ENCODE peak calls at places on chromosomes 11 and 22, in nine cellular contexts. R is A549; Q is NCI-H69; V is posterior cingulate gyrus; Z is germinal center; I is left ventricle myocardium superior; B is activated CD4-positive, alpha-beta memory T cell treated with anti-CD3 and anti-CD28 coated beads for 36 hours; U is neuronal stem cell; T is hypothalamus. J is an unnamed sample.

GRCh38 chr11:126132319-126132718 is 69.7 kb upstream of the CDON start:
- DNase-seq in I (peak), B (no peak), V (no peak), R (peak), U (no peak), T (no peak), Z (no peak), Q (peak), J (no peak)

GRCh38 chr11:119727523-119728081 is 1.4 kb downstream of the NECTIN1 start:
- DNase-seq in R (no peak), Q (peak), Z (peak), T (no peak), B (peak), I (peak), V (no peak), U (peak), J (peak)

GRCh38 chr11:59754494-59754858 is 700 bp upstream of the STX3 start:
- DNase-seq in I (peak), Q (peak), Z (peak), V (no peak), T (no peak), B (peak), U (no peak), R (peak), J (peak)

GRCh38 chr11:22875869-22876473 is 15.7 kb upstream of the CCDC179 start:
- DNase-seq in B (peak), U (peak), V (no peak), I (peak), T (no peak), Q (peak), R (peak), Z (peak), J (peak)

GRCh38 chr11:2702771-2703486 is 3.1 kb upstream of the KCNQ1OT1 start:
- DNase-seq in B (no peak), T (no peak), Q (no peak), I (peak), Z (no peak), V (no peak), R (no peak), U (no peak), J (no peak)

GRCh38 chr22:33756508-33756949 is 163.7 kb downstream of the LARGE1 start:
- DNase-seq in V (no peak), T (no peak), R (no peak), I (no peak), B (no peak), U (no peak), Z (no peak), Q (no peak), J (no peak)

GRCh38 chr22:49147171-49147570 is 680.5 kb downstream of the BRD1 start:
- DNase-seq in U (no peak), Z (no peak), Q (no peak), T (no peak), V (no peak), I (no peak), B (no peak), R (no peak), J (no peak)

GRCh38 chr22:24225951-24226350 is 18.9 kb downstream of the GGT5 start:
- DNase-seq in B (no peak), V (no peak), T (no peak), R (no peak), U (no peak), Q (no peak), Z (no peak), I (no peak), J (no peak)

GRCh38 chr11:120867024-120867423 is 156.9 kb upstream of the TBCEL start:
- DNase-seq in V (no peak), T (no peak), R (no peak), Q (no peak), B (no peak), I (no peak), Z (no peak), U (no peak), J (no peak)

GRCh38 chr11:117930668-117931330 is 1.6 kb upstream of the TMPRSS13 start:
- DNase-seq in Q (no peak), V (no peak), U (no peak), R (no peak), B (peak), Z (peak), I (no peak), T (no peak), J (no peak)

J was measured in transverse colon.